ENCODE peak calls at places on chromosomes 7 and 10, in seven cellular contexts. G, N, D, W, X, E and A are unnamed samples.
A peak's percentile ranks its signal among the peaks of the same experiment; 100 is the strongest.

GRCh38 chr7:73893342-73894101 is 32.6 kb downstream of the TMEM270 start:
- DNase-seq in D (no peak), W (no peak), X (peak; percentile 29), N (no peak), G (no peak), E (no peak), A (no peak)

GRCh38 chr10:26520575-26520974 is 82.4 kb downstream of the APBB1IP start:
- DNase-seq in E (no peak), W (no peak), D (no peak), G (no peak), N (no peak), X (no peak), A (no peak)

GRCh38 chr10:6493521-6494451 is 86.3 kb downstream of the PRKCQ start:
- DNase-seq in G (no peak), E (no peak), X (peak; percentile 11), W (no peak), D (peak; percentile 19), N (no peak), A (no peak)

GRCh38 chr10:69474688-69475432 is 23.6 kb downstream of the TSPAN15 start:
- DNase-seq in D (peak; percentile 63), E (no peak), G (no peak), W (no peak), N (peak; percentile 67), X (peak; percentile 51), A (no peak)

GRCh38 chr10:58258977-58259692 is 8.6 kb downstream of the IPMK start:
- DNase-seq in X (no peak), G (no peak), D (no peak), W (no peak), N (no peak), E (no peak), A (no peak)

GRCh38 chr7:107742678-107743566 is 1.0 kb upstream of the CBLL1 start:
- DNase-seq in D (no peak), E (peak; percentile 50), X (no peak), N (peak; percentile 23), G (peak; percentile 73), W (peak; percentile 80), A (no peak)

GRCh38 chr7:94655884-94656657 is at the start of gene SGCE:
- DNase-seq in E (no peak), G (peak; percentile 78), W (no peak), D (peak; percentile 51), X (peak; percentile 71), N (peak; percentile 90), A (peak; percentile 33)

GRCh38 chr10:24000271-24000813 is 208.6 kb upstream of the KIAA1217 start:
- DNase-seq in N (no peak), G (no peak), E (no peak), D (no peak), W (no peak), X (no peak), A (no peak)

GRCh38 chr7:140526901-140527664 is 47.8 kb upstream of the MKRN1 start:
- DNase-seq in E (no peak), N (no peak), W (no peak), G (no peak), X (peak; percentile 33), D (no peak), A (no peak)

GRCh38 chr7:92763636-92764423 is 72.5 kb downstream of the CDK6 start:
- DNase-seq in W (peak; percentile 78), N (peak; percentile 76), X (peak; percentile 81), D (peak; percentile 53), E (no peak), G (no peak), A (no peak)

GRCh38 chr10:92066386-92066785 is 142.8 kb downstream of the BTAF1 start:
- DNase-seq in D (no peak), E (no peak), X (no peak), W (no peak), G (no peak), N (no peak), A (no peak)